ENCODE peak calls at places on chromosome 20, in seven cellular contexts. One of them, this sample, is unnamed.

GRCh38 chr20:12847862-12848261 is 160.9 kb upstream of the SPTLC3 start:
- DNase-seq in RWPE1: peak
- DNase-seq in activated T-helper 1 cell treated with anti-CD3 and anti-CD28 coated beads, Interleukin-2, amount 50 U/mL, for 16 hours: no peak
- DNase-seq in GM04503: no peak
- DNase-seq in activated CD4-positive, alpha-beta T cell treated with anti-CD3 and anti-CD28 coated beads, Interleukin-2, amount 50 U/mL, for 48 hours: no peak
- DNase-seq in kidney: no peak
- DNase-seq in stimulated activated CD4-positive, alpha-beta T cell treated with anti-CD3 and anti-CD28 coated beads, Interleukin-1b, Interleukin-23, amount 100 ng/mL, for 24 hours: no peak
- DNase-seq in this sample: no peak

GRCh38 chr20:8670207-8670899 is 398.5 kb upstream of the PLCB4 start:
- DNase-seq in activated T-helper 1 cell treated with anti-CD3 and anti-CD28 coated beads, Interleukin-2, amount 50 U/mL, for 16 hours: no peak
- DNase-seq in RWPE1: no peak
- DNase-seq in stimulated activated CD4-positive, alpha-beta T cell treated with anti-CD3 and anti-CD28 coated beads, Interleukin-1b, Interleukin-23, amount 100 ng/mL, for 24 hours: no peak
- DNase-seq in kidney: no peak
- DNase-seq in activated CD4-positive, alpha-beta T cell treated with anti-CD3 and anti-CD28 coated beads, Interleukin-2, amount 50 U/mL, for 48 hours: no peak
- DNase-seq in GM04503: no peak
- DNase-seq in this sample: no peak

GRCh38 chr20:17612975-17613327 is 43.1 kb downstream of the DSTN start:
- DNase-seq in stimulated activated CD4-positive, alpha-beta T cell treated with anti-CD3 and anti-CD28 coated beads, Interleukin-1b, Interleukin-23, amount 100 ng/mL, for 24 hours: no peak
- DNase-seq in activated CD4-positive, alpha-beta T cell treated with anti-CD3 and anti-CD28 coated beads, Interleukin-2, amount 50 U/mL, for 48 hours: no peak
- DNase-seq in GM04503: no peak
- DNase-seq in RWPE1: no peak
- DNase-seq in kidney: no peak
- DNase-seq in activated T-helper 1 cell treated with anti-CD3 and anti-CD28 coated beads, Interleukin-2, amount 50 U/mL, for 16 hours: no peak
- DNase-seq in this sample: no peak

GRCh38 chr20:50172347-50173013 is 18.1 kb upstream of the CEBPB start:
- DNase-seq in kidney: peak
- DNase-seq in stimulated activated CD4-positive, alpha-beta T cell treated with anti-CD3 and anti-CD28 coated beads, Interleukin-1b, Interleukin-23, amount 100 ng/mL, for 24 hours: no peak
- DNase-seq in RWPE1: peak
- DNase-seq in activated T-helper 1 cell treated with anti-CD3 and anti-CD28 coated beads, Interleukin-2, amount 50 U/mL, for 16 hours: no peak
- DNase-seq in GM04503: peak
- DNase-seq in activated CD4-positive, alpha-beta T cell treated with anti-CD3 and anti-CD28 coated beads, Interleukin-2, amount 50 U/mL, for 48 hours: no peak
- DNase-seq in this sample: no peak

GRCh38 chr20:12358006-12358654 is 440.4 kb downstream of the BTBD3 start:
- DNase-seq in GM04503: no peak
- DNase-seq in stimulated activated CD4-positive, alpha-beta T cell treated with anti-CD3 and anti-CD28 coated beads, Interleukin-1b, Interleukin-23, amount 100 ng/mL, for 24 hours: no peak
- DNase-seq in activated T-helper 1 cell treated with anti-CD3 and anti-CD28 coated beads, Interleukin-2, amount 50 U/mL, for 16 hours: no peak
- DNase-seq in RWPE1: no peak
- DNase-seq in activated CD4-positive, alpha-beta T cell treated with anti-CD3 and anti-CD28 coated beads, Interleukin-2, amount 50 U/mL, for 48 hours: no peak
- DNase-seq in kidney: no peak
- DNase-seq in this sample: no peak

GRCh38 chr20:10209091-10209490 is 9.5 kb upstream of the SNAP25 start:
- DNase-seq in stimulated activated CD4-positive, alpha-beta T cell treated with anti-CD3 and anti-CD28 coated beads, Interleukin-1b, Interleukin-23, amount 100 ng/mL, for 24 hours: no peak
- DNase-seq in activated CD4-positive, alpha-beta T cell treated with anti-CD3 and anti-CD28 coated beads, Interleukin-2, amount 50 U/mL, for 48 hours: no peak
- DNase-seq in activated T-helper 1 cell treated with anti-CD3 and anti-CD28 coated beads, Interleukin-2, amount 50 U/mL, for 16 hours: no peak
- DNase-seq in GM04503: no peak
- DNase-seq in RWPE1: no peak
- DNase-seq in kidney: no peak
- DNase-seq in this sample: no peak

GRCh38 chr20:45938727-45939438 is 4.4 kb downstream of the PCIF1 start:
- DNase-seq in kidney: no peak
- DNase-seq in activated CD4-positive, alpha-beta T cell treated with anti-CD3 and anti-CD28 coated beads, Interleukin-2, amount 50 U/mL, for 48 hours: no peak
- DNase-seq in stimulated activated CD4-positive, alpha-beta T cell treated with anti-CD3 and anti-CD28 coated beads, Interleukin-1b, Interleukin-23, amount 100 ng/mL, for 24 hours: no peak
- DNase-seq in GM04503: no peak
- DNase-seq in activated T-helper 1 cell treated with anti-CD3 and anti-CD28 coated beads, Interleukin-2, amount 50 U/mL, for 16 hours: no peak
- DNase-seq in RWPE1: no peak
- DNase-seq in this sample: no peak

GRCh38 chr20:53949319-53949839 is 121.0 kb downstream of the BCAS1 start:
- DNase-seq in activated T-helper 1 cell treated with anti-CD3 and anti-CD28 coated beads, Interleukin-2, amount 50 U/mL, for 16 hours: peak
- DNase-seq in stimulated activated CD4-positive, alpha-beta T cell treated with anti-CD3 and anti-CD28 coated beads, Interleukin-1b, Interleukin-23, amount 100 ng/mL, for 24 hours: peak
- DNase-seq in kidney: peak
- DNase-seq in RWPE1: peak
- DNase-seq in activated CD4-positive, alpha-beta T cell treated with anti-CD3 and anti-CD28 coated beads, Interleukin-2, amount 50 U/mL, for 48 hours: peak
- DNase-seq in GM04503: peak
- DNase-seq in this sample: peak

GRCh38 chr20:4726710-4727391 is 5.1 kb downstream of the PRND start:
- DNase-seq in GM04503: peak
- DNase-seq in RWPE1: peak
- DNase-seq in activated CD4-positive, alpha-beta T cell treated with anti-CD3 and anti-CD28 coated beads, Interleukin-2, amount 50 U/mL, for 48 hours: peak
- DNase-seq in kidney: no peak
- DNase-seq in activated T-helper 1 cell treated with anti-CD3 and anti-CD28 coated beads, Interleukin-2, amount 50 U/mL, for 16 hours: peak
- DNase-seq in stimulated activated CD4-positive, alpha-beta T cell treated with anti-CD3 and anti-CD28 coated beads, Interleukin-1b, Interleukin-23, amount 100 ng/mL, for 24 hours: no peak
- DNase-seq in this sample: no peak

GRCh38 chr20:5691918-5692618 is 58.1 kb upstream of the SHLD1 start:
- DNase-seq in kidney: no peak
- DNase-seq in GM04503: no peak
- DNase-seq in activated CD4-positive, alpha-beta T cell treated with anti-CD3 and anti-CD28 coated beads, Interleukin-2, amount 50 U/mL, for 48 hours: no peak
- DNase-seq in RWPE1: no peak
- DNase-seq in activated T-helper 1 cell treated with anti-CD3 and anti-CD28 coated beads, Interleukin-2, amount 50 U/mL, for 16 hours: no peak
- DNase-seq in stimulated activated CD4-positive, alpha-beta T cell treated with anti-CD3 and anti-CD28 coated beads, Interleukin-1b, Interleukin-23, amount 100 ng/mL, for 24 hours: no peak
- DNase-seq in this sample: no peak

GRCh38 chr20:54668271-54669053 is 193.1 kb downstream of the DOK5 start:
- DNase-seq in stimulated activated CD4-positive, alpha-beta T cell treated with anti-CD3 and anti-CD28 coated beads, Interleukin-1b, Interleukin-23, amount 100 ng/mL, for 24 hours: peak
- DNase-seq in activated CD4-positive, alpha-beta T cell treated with anti-CD3 and anti-CD28 coated beads, Interleukin-2, amount 50 U/mL, for 48 hours: peak
- DNase-seq in GM04503: no peak
- DNase-seq in activated T-helper 1 cell treated with anti-CD3 and anti-CD28 coated beads, Interleukin-2, amount 50 U/mL, for 16 hours: no peak
- DNase-seq in kidney: no peak
- DNase-seq in RWPE1: peak
- DNase-seq in this sample: no peak

GRCh38 chr20:49245921-49246740 is 26.9 kb downstream of the DDX27 start:
- DNase-seq in kidney: no peak
- DNase-seq in GM04503: no peak
- DNase-seq in RWPE1: peak
- DNase-seq in activated CD4-positive, alpha-beta T cell treated with anti-CD3 and anti-CD28 coated beads, Interleukin-2, amount 50 U/mL, for 48 hours: no peak
- DNase-seq in activated T-helper 1 cell treated with anti-CD3 and anti-CD28 coated beads, Interleukin-2, amount 50 U/mL, for 16 hours: no peak
- DNase-seq in stimulated activated CD4-positive, alpha-beta T cell treated with anti-CD3 and anti-CD28 coated beads, Interleukin-1b, Interleukin-23, amount 100 ng/mL, for 24 hours: no peak
- DNase-seq in this sample: peak

GRCh38 chr20:60087563-60088105 is 129.4 kb downstream of the CDH26 start:
- DNase-seq in kidney: no peak
- DNase-seq in GM04503: no peak
- DNase-seq in activated CD4-positive, alpha-beta T cell treated with anti-CD3 and anti-CD28 coated beads, Interleukin-2, amount 50 U/mL, for 48 hours: no peak
- DNase-seq in stimulated activated CD4-positive, alpha-beta T cell treated with anti-CD3 and anti-CD28 coated beads, Interleukin-1b, Interleukin-23, amount 100 ng/mL, for 24 hours: no peak
- DNase-seq in activated T-helper 1 cell treated with anti-CD3 and anti-CD28 coated beads, Interleukin-2, amount 50 U/mL, for 16 hours: no peak
- DNase-seq in RWPE1: no peak
- DNase-seq in this sample: no peak

GRCh38 chr20:53716385-53716784 is 122.7 kb upstream of the ZNF217 start:
- DNase-seq in stimulated activated CD4-positive, alpha-beta T cell treated with anti-CD3 and anti-CD28 coated beads, Interleukin-1b, Interleukin-23, amount 100 ng/mL, for 24 hours: no peak
- DNase-seq in activated T-helper 1 cell treated with anti-CD3 and anti-CD28 coated beads, Interleukin-2, amount 50 U/mL, for 16 hours: no peak
- DNase-seq in activated CD4-positive, alpha-beta T cell treated with anti-CD3 and anti-CD28 coated beads, Interleukin-2, amount 50 U/mL, for 48 hours: no peak
- DNase-seq in RWPE1: no peak
- DNase-seq in kidney: no peak
- DNase-seq in GM04503: no peak
- DNase-seq in this sample: no peak

GRCh38 chr20:12207875-12208274 is 290.2 kb downstream of the BTBD3 start:
- DNase-seq in RWPE1: peak
- DNase-seq in activated CD4-positive, alpha-beta T cell treated with anti-CD3 and anti-CD28 coated beads, Interleukin-2, amount 50 U/mL, for 48 hours: no peak
- DNase-seq in stimulated activated CD4-positive, alpha-beta T cell treated with anti-CD3 and anti-CD28 coated beads, Interleukin-1b, Interleukin-23, amount 100 ng/mL, for 24 hours: no peak
- DNase-seq in GM04503: no peak
- DNase-seq in activated T-helper 1 cell treated with anti-CD3 and anti-CD28 coated beads, Interleukin-2, amount 50 U/mL, for 16 hours: no peak
- DNase-seq in kidney: no peak
- DNase-seq in this sample: no peak

GRCh38 chr20:23063573-23063972 is 14.1 kb upstream of the THBD start:
- DNase-seq in kidney: no peak
- DNase-seq in activated CD4-positive, alpha-beta T cell treated with anti-CD3 and anti-CD28 coated beads, Interleukin-2, amount 50 U/mL, for 48 hours: no peak
- DNase-seq in RWPE1: no peak
- DNase-seq in activated T-helper 1 cell treated with anti-CD3 and anti-CD28 coated beads, Interleukin-2, amount 50 U/mL, for 16 hours: no peak
- DNase-seq in stimulated activated CD4-positive, alpha-beta T cell treated with anti-CD3 and anti-CD28 coated beads, Interleukin-1b, Interleukin-23, amount 100 ng/mL, for 24 hours: no peak
- DNase-seq in GM04503: no peak
- DNase-seq in this sample: no peak

GRCh38 chr20:10371467-10371866 is 62.6 kb downstream of the MKKS start:
- DNase-seq in activated CD4-positive, alpha-beta T cell treated with anti-CD3 and anti-CD28 coated beads, Interleukin-2, amount 50 U/mL, for 48 hours: no peak
- DNase-seq in RWPE1: no peak
- DNase-seq in kidney: no peak
- DNase-seq in GM04503: no peak
- DNase-seq in stimulated activated CD4-positive, alpha-beta T cell treated with anti-CD3 and anti-CD28 coated beads, Interleukin-1b, Interleukin-23, amount 100 ng/mL, for 24 hours: no peak
- DNase-seq in activated T-helper 1 cell treated with anti-CD3 and anti-CD28 coated beads, Interleukin-2, amount 50 U/mL, for 16 hours: no peak
- DNase-seq in this sample: no peak

GRCh38 chr20:60101894-60102281 is 143.7 kb downstream of the CDH26 start:
- DNase-seq in GM04503: no peak
- DNase-seq in activated T-helper 1 cell treated with anti-CD3 and anti-CD28 coated beads, Interleukin-2, amount 50 U/mL, for 16 hours: no peak
- DNase-seq in RWPE1: no peak
- DNase-seq in kidney: no peak
- DNase-seq in stimulated activated CD4-positive, alpha-beta T cell treated with anti-CD3 and anti-CD28 coated beads, Interleukin-1b, Interleukin-23, amount 100 ng/mL, for 24 hours: no peak
- DNase-seq in activated CD4-positive, alpha-beta T cell treated with anti-CD3 and anti-CD28 coated beads, Interleukin-2, amount 50 U/mL, for 48 hours: no peak
- DNase-seq in this sample: no peak

GRCh38 chr20:44010162-44010704 is 95.6 kb downstream of the TOX2 start:
- DNase-seq in activated T-helper 1 cell treated with anti-CD3 and anti-CD28 coated beads, Interleukin-2, amount 50 U/mL, for 16 hours: no peak
- DNase-seq in GM04503: no peak
- DNase-seq in stimulated activated CD4-positive, alpha-beta T cell treated with anti-CD3 and anti-CD28 coated beads, Interleukin-1b, Interleukin-23, amount 100 ng/mL, for 24 hours: no peak
- DNase-seq in kidney: no peak
- DNase-seq in RWPE1: no peak
- DNase-seq in activated CD4-positive, alpha-beta T cell treated with anti-CD3 and anti-CD28 coated beads, Interleukin-2, amount 50 U/mL, for 48 hours: no peak
- DNase-seq in this sample: no peak

GRCh38 chr20:50278684-50279531 is 88.3 kb downstream of the CEBPB start:
- DNase-seq in kidney: peak
- DNase-seq in activated T-helper 1 cell treated with anti-CD3 and anti-CD28 coated beads, Interleukin-2, amount 50 U/mL, for 16 hours: no peak
- DNase-seq in activated CD4-positive, alpha-beta T cell treated with anti-CD3 and anti-CD28 coated beads, Interleukin-2, amount 50 U/mL, for 48 hours: no peak
- DNase-seq in RWPE1: peak
- DNase-seq in GM04503: no peak
- DNase-seq in stimulated activated CD4-positive, alpha-beta T cell treated with anti-CD3 and anti-CD28 coated beads, Interleukin-1b, Interleukin-23, amount 100 ng/mL, for 24 hours: no peak
- DNase-seq in this sample: no peak

GRCh38 chr20:2349801-2350200 is 30.9 kb upstream of the TGM6 start:
- DNase-seq in GM04503: no peak
- DNase-seq in stimulated activated CD4-positive, alpha-beta T cell treated with anti-CD3 and anti-CD28 coated beads, Interleukin-1b, Interleukin-23, amount 100 ng/mL, for 24 hours: no peak
- DNase-seq in activated CD4-positive, alpha-beta T cell treated with anti-CD3 and anti-CD28 coated beads, Interleukin-2, amount 50 U/mL, for 48 hours: no peak
- DNase-seq in kidney: no peak
- DNase-seq in activated T-helper 1 cell treated with anti-CD3 and anti-CD28 coated beads, Interleukin-2, amount 50 U/mL, for 16 hours: no peak
- DNase-seq in RWPE1: no peak
- DNase-seq in this sample: no peak

GRCh38 chr20:50378170-50379000 is 131.8 kb upstream of the PTPN1 start:
- DNase-seq in GM04503: no peak
- DNase-seq in activated T-helper 1 cell treated with anti-CD3 and anti-CD28 coated beads, Interleukin-2, amount 50 U/mL, for 16 hours: no peak
- DNase-seq in RWPE1: no peak
- DNase-seq in kidney: peak
- DNase-seq in stimulated activated CD4-positive, alpha-beta T cell treated with anti-CD3 and anti-CD28 coated beads, Interleukin-1b, Interleukin-23, amount 100 ng/mL, for 24 hours: no peak
- DNase-seq in activated CD4-positive, alpha-beta T cell treated with anti-CD3 and anti-CD28 coated beads, Interleukin-2, amount 50 U/mL, for 48 hours: no peak
- DNase-seq in this sample: no peak

GRCh38 chr20:440636-441035 is 21.7 kb downstream of the TBC1D20 start:
- DNase-seq in stimulated activated CD4-positive, alpha-beta T cell treated with anti-CD3 and anti-CD28 coated beads, Interleukin-1b, Interleukin-23, amount 100 ng/mL, for 24 hours: no peak
- DNase-seq in RWPE1: no peak
- DNase-seq in GM04503: no peak
- DNase-seq in kidney: no peak
- DNase-seq in activated CD4-positive, alpha-beta T cell treated with anti-CD3 and anti-CD28 coated beads, Interleukin-2, amount 50 U/mL, for 48 hours: no peak
- DNase-seq in activated T-helper 1 cell treated with anti-CD3 and anti-CD28 coated beads, Interleukin-2, amount 50 U/mL, for 16 hours: no peak
- DNase-seq in this sample: no peak

GRCh38 chr20:63133481-63134091 is 82.3 kb downstream of the YTHDF1 start:
- DNase-seq in activated CD4-positive, alpha-beta T cell treated with anti-CD3 and anti-CD28 coated beads, Interleukin-2, amount 50 U/mL, for 48 hours: no peak
- DNase-seq in kidney: peak
- DNase-seq in stimulated activated CD4-positive, alpha-beta T cell treated with anti-CD3 and anti-CD28 coated beads, Interleukin-1b, Interleukin-23, amount 100 ng/mL, for 24 hours: no peak
- DNase-seq in activated T-helper 1 cell treated with anti-CD3 and anti-CD28 coated beads, Interleukin-2, amount 50 U/mL, for 16 hours: no peak
- DNase-seq in GM04503: no peak
- DNase-seq in RWPE1: no peak
- DNase-seq in this sample: no peak

GRCh38 chr20:7159903-7160302 is 392.4 kb downstream of the BMP2 start:
- DNase-seq in kidney: no peak
- DNase-seq in RWPE1: peak
- DNase-seq in activated T-helper 1 cell treated with anti-CD3 and anti-CD28 coated beads, Interleukin-2, amount 50 U/mL, for 16 hours: no peak
- DNase-seq in stimulated activated CD4-positive, alpha-beta T cell treated with anti-CD3 and anti-CD28 coated beads, Interleukin-1b, Interleukin-23, amount 100 ng/mL, for 24 hours: no peak
- DNase-seq in activated CD4-positive, alpha-beta T cell treated with anti-CD3 and anti-CD28 coated beads, Interleukin-2, amount 50 U/mL, for 48 hours: no peak
- DNase-seq in GM04503: no peak
- DNase-seq in this sample: no peak

GRCh38 chr20:37316116-37316774 is 26.8 kb downstream of the MANBAL start:
- DNase-seq in kidney: no peak
- DNase-seq in activated CD4-positive, alpha-beta T cell treated with anti-CD3 and anti-CD28 coated beads, Interleukin-2, amount 50 U/mL, for 48 hours: no peak
- DNase-seq in activated T-helper 1 cell treated with anti-CD3 and anti-CD28 coated beads, Interleukin-2, amount 50 U/mL, for 16 hours: no peak
- DNase-seq in RWPE1: no peak
- DNase-seq in GM04503: no peak
- DNase-seq in stimulated activated CD4-positive, alpha-beta T cell treated with anti-CD3 and anti-CD28 coated beads, Interleukin-1b, Interleukin-23, amount 100 ng/mL, for 24 hours: no peak
- DNase-seq in this sample: no peak

GRCh38 chr20:63978319-63979220 is 872 bp downstream of the SAMD10 start:
- DNase-seq in stimulated activated CD4-positive, alpha-beta T cell treated with anti-CD3 and anti-CD28 coated beads, Interleukin-1b, Interleukin-23, amount 100 ng/mL, for 24 hours: peak
- DNase-seq in activated T-helper 1 cell treated with anti-CD3 and anti-CD28 coated beads, Interleukin-2, amount 50 U/mL, for 16 hours: peak
- DNase-seq in kidney: peak
- DNase-seq in RWPE1: peak
- DNase-seq in activated CD4-positive, alpha-beta T cell treated with anti-CD3 and anti-CD28 coated beads, Interleukin-2, amount 50 U/mL, for 48 hours: peak
- DNase-seq in GM04503: no peak
- DNase-seq in this sample: no peak

GRCh38 chr20:20630551-20630950 is 81.9 kb downstream of the RALGAPA2 start:
- DNase-seq in activated CD4-positive, alpha-beta T cell treated with anti-CD3 and anti-CD28 coated beads, Interleukin-2, amount 50 U/mL, for 48 hours: no peak
- DNase-seq in activated T-helper 1 cell treated with anti-CD3 and anti-CD28 coated beads, Interleukin-2, amount 50 U/mL, for 16 hours: no peak
- DNase-seq in stimulated activated CD4-positive, alpha-beta T cell treated with anti-CD3 and anti-CD28 coated beads, Interleukin-1b, Interleukin-23, amount 100 ng/mL, for 24 hours: no peak
- DNase-seq in GM04503: no peak
- DNase-seq in kidney: no peak
- DNase-seq in RWPE1: peak
- DNase-seq in this sample: no peak

GRCh38 chr20:56406910-56407309 is 5.2 kb upstream of the CASS4 start:
- DNase-seq in kidney: no peak
- DNase-seq in GM04503: no peak
- DNase-seq in activated T-helper 1 cell treated with anti-CD3 and anti-CD28 coated beads, Interleukin-2, amount 50 U/mL, for 16 hours: no peak
- DNase-seq in stimulated activated CD4-positive, alpha-beta T cell treated with anti-CD3 and anti-CD28 coated beads, Interleukin-1b, Interleukin-23, amount 100 ng/mL, for 24 hours: no peak
- DNase-seq in activated CD4-positive, alpha-beta T cell treated with anti-CD3 and anti-CD28 coated beads, Interleukin-2, amount 50 U/mL, for 48 hours: no peak
- DNase-seq in RWPE1: no peak
- DNase-seq in this sample: no peak

GRCh38 chr20:56657879-56658278 is 28.8 kb downstream of the TFAP2C start:
- DNase-seq in activated T-helper 1 cell treated with anti-CD3 and anti-CD28 coated beads, Interleukin-2, amount 50 U/mL, for 16 hours: no peak
- DNase-seq in stimulated activated CD4-positive, alpha-beta T cell treated with anti-CD3 and anti-CD28 coated beads, Interleukin-1b, Interleukin-23, amount 100 ng/mL, for 24 hours: no peak
- DNase-seq in activated CD4-positive, alpha-beta T cell treated with anti-CD3 and anti-CD28 coated beads, Interleukin-2, amount 50 U/mL, for 48 hours: no peak
- DNase-seq in RWPE1: no peak
- DNase-seq in kidney: peak
- DNase-seq in GM04503: no peak
- DNase-seq in this sample: no peak

GRCh38 chr20:57540889-57541288 is 15.9 kb upstream of the CTCFL start:
- DNase-seq in stimulated activated CD4-positive, alpha-beta T cell treated with anti-CD3 and anti-CD28 coated beads, Interleukin-1b, Interleukin-23, amount 100 ng/mL, for 24 hours: no peak
- DNase-seq in activated T-helper 1 cell treated with anti-CD3 and anti-CD28 coated beads, Interleukin-2, amount 50 U/mL, for 16 hours: no peak
- DNase-seq in kidney: no peak
- DNase-seq in activated CD4-positive, alpha-beta T cell treated with anti-CD3 and anti-CD28 coated beads, Interleukin-2, amount 50 U/mL, for 48 hours: no peak
- DNase-seq in RWPE1: no peak
- DNase-seq in GM04503: no peak
- DNase-seq in this sample: no peak

GRCh38 chr20:64038579-64039292 is 2.8 kb downstream of the C20orf204 start:
- DNase-seq in kidney: peak
- DNase-seq in activated CD4-positive, alpha-beta T cell treated with anti-CD3 and anti-CD28 coated beads, Interleukin-2, amount 50 U/mL, for 48 hours: peak
- DNase-seq in GM04503: no peak
- DNase-seq in RWPE1: peak
- DNase-seq in activated T-helper 1 cell treated with anti-CD3 and anti-CD28 coated beads, Interleukin-2, amount 50 U/mL, for 16 hours: peak
- DNase-seq in stimulated activated CD4-positive, alpha-beta T cell treated with anti-CD3 and anti-CD28 coated beads, Interleukin-1b, Interleukin-23, amount 100 ng/mL, for 24 hours: peak
- DNase-seq in this sample: no peak

GRCh38 chr20:10516529-10516928 is 81.4 kb downstream of the SLX4IP start:
- DNase-seq in activated CD4-positive, alpha-beta T cell treated with anti-CD3 and anti-CD28 coated beads, Interleukin-2, amount 50 U/mL, for 48 hours: no peak
- DNase-seq in stimulated activated CD4-positive, alpha-beta T cell treated with anti-CD3 and anti-CD28 coated beads, Interleukin-1b, Interleukin-23, amount 100 ng/mL, for 24 hours: no peak
- DNase-seq in RWPE1: no peak
- DNase-seq in GM04503: no peak
- DNase-seq in kidney: no peak
- DNase-seq in activated T-helper 1 cell treated with anti-CD3 and anti-CD28 coated beads, Interleukin-2, amount 50 U/mL, for 16 hours: no peak
- DNase-seq in this sample: no peak